ENCODE peak calls at places on chromosomes 13 and 19, in nine cellular contexts. I, U, D, R, B, Q, S, N and O are unnamed samples.

GRCh38 chr19:55383789-55384575 is at the start of gene TMEM238:
- DNase-seq in I (peak; percentile 71), U (peak; percentile 70), D (no peak), R (peak; percentile 70), B (peak; percentile 22), Q (peak; percentile 71), S (peak; percentile 86), N (peak; percentile 53), O (peak; percentile 62)

GRCh38 chr13:73195091-73195490 is 136.3 kb downstream of the KLF5 start:
- DNase-seq in I (peak; percentile 54), U (no peak), D (no peak), R (no peak), B (no peak), Q (peak; percentile 8), S (no peak), N (no peak), O (no peak)

GRCh38 chr13:73708393-73708985 is 425.7 kb downstream of the KLF12 start:
- DNase-seq in I (peak; percentile 77), U (peak; percentile 85), D (peak; percentile 70), R (peak; percentile 71), B (peak; percentile 32), Q (peak; percentile 58), S (peak; percentile 71), N (no peak), O (peak; percentile 67)

GRCh38 chr19:1279782-1280341 is 4.5 kb downstream of the FAM174C start:
- DNase-seq in I (peak; percentile 83), U (peak; percentile 88), D (peak; percentile 71), R (peak; percentile 80), B (peak; percentile 65), Q (peak; percentile 63), S (peak; percentile 82), N (peak; percentile 84), O (peak; percentile 76)

GRCh38 chr13:39616087-39616694 is 13.2 kb upstream of the LHFPL6 start:
- DNase-seq in I (peak; percentile 72), U (peak; percentile 84), D (peak; percentile 72), R (peak; percentile 68), B (peak; percentile 7), Q (peak; percentile 47), S (peak; percentile 74), N (peak; percentile 57), O (peak; percentile 60)

GRCh38 chr19:47356900-47357299 is 7.8 kb downstream of the DHX34 start:
- DNase-seq in I (peak; percentile 26), U (no peak), D (no peak), R (no peak), B (no peak), Q (no peak), S (no peak), N (no peak), O (no peak)

GRCh38 chr13:22703601-22704209 is 477.1 kb upstream of the SGCG start:
- DNase-seq in I (peak; percentile 56), U (no peak), D (no peak), R (no peak), B (no peak), Q (no peak), S (no peak), N (no peak), O (no peak)

GRCh38 chr13:21148557-21149258 is 27.6 kb downstream of the SKA3 start:
- DNase-seq in I (no peak), U (no peak), D (no peak), R (no peak), B (no peak), Q (no peak), S (no peak), N (no peak), O (no peak)

GRCh38 chr19:10961073-10961762 is 388 bp downstream of the SMARCA4 start:
- DNase-seq in I (peak; percentile 35), U (peak; percentile 30), D (no peak), R (no peak), B (no peak), Q (peak; percentile 13), S (peak; percentile 71), N (peak; percentile 82), O (peak; percentile 20)

GRCh38 chr19:3133793-3134116 is 2.1 kb upstream of the GNA15 start:
- DNase-seq in I (no peak), U (no peak), D (no peak), R (no peak), B (no peak), Q (no peak), S (no peak), N (no peak), O (no peak)

GRCh38 chr19:3137139-3137538 is 1.3 kb downstream of the GNA15 start:
- DNase-seq in I (no peak), U (peak; percentile 87), D (no peak), R (no peak), B (no peak), Q (no peak), S (no peak), N (no peak), O (no peak)

GRCh38 chr19:3138268-3138667 is 2.4 kb downstream of the GNA15 start:
- DNase-seq in I (no peak), U (no peak), D (no peak), R (no peak), B (no peak), Q (no peak), S (no peak), N (no peak), O (no peak)

GRCh38 chr19:3136684-3137055 is 837 bp downstream of the GNA15 start:
- DNase-seq in I (no peak), U (no peak), D (no peak), R (no peak), B (no peak), Q (no peak), S (no peak), N (no peak), O (no peak)

DNA sequence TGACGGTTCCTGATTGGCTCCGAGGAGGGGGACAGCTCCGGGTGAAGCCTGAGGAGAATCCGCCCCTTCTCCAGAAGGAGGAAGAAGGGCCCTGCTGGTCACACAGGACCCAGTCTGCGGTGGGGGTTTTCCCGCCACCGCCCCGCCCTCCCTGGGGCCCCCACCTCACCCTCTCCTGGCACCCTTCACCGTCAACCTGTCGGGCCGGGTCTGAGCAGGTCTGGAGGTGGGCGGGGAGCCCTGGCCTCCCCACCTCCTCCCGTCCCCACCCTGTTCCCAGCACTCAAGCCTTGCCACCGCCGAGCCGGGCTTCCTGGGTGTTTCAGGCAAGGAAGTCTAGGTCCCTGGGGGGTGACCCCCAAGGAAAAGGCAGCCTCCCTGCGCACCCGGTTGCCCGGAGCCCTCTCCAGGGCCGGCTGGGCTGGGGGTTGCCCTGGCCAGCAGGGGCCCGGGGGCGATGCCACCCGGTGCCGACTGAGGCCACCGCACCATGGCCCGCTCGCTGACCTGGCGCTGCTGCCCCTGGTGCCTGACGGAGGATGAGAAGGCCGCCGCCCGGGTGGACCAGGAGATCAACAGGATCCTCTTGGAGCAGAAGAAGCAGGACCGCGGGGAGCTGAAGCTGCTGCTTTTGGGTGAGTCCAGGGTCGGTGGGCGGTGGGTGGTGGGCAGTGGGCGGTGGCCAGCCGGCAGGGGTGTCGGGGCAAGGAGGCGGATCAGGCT is at the start of gene GNA15:
- DNase-seq in I (no peak), U (no peak), D (no peak), R (no peak), B (no peak), Q (no peak), S (no peak), N (no peak), O (no peak)
- H3K4me3 ChIP-seq in I (no peak within 1 kb of the TSS), U (no peak within 1 kb of the TSS), D (no peak within 1 kb of the TSS), R (no peak within 1 kb of the TSS), B (no peak within 1 kb of the TSS), Q (no peak within 1 kb of the TSS), S (no peak within 1 kb of the TSS), N (peak within 1 kb of the TSS; percentile 33), O (no peak within 1 kb of the TSS)

DNA sequence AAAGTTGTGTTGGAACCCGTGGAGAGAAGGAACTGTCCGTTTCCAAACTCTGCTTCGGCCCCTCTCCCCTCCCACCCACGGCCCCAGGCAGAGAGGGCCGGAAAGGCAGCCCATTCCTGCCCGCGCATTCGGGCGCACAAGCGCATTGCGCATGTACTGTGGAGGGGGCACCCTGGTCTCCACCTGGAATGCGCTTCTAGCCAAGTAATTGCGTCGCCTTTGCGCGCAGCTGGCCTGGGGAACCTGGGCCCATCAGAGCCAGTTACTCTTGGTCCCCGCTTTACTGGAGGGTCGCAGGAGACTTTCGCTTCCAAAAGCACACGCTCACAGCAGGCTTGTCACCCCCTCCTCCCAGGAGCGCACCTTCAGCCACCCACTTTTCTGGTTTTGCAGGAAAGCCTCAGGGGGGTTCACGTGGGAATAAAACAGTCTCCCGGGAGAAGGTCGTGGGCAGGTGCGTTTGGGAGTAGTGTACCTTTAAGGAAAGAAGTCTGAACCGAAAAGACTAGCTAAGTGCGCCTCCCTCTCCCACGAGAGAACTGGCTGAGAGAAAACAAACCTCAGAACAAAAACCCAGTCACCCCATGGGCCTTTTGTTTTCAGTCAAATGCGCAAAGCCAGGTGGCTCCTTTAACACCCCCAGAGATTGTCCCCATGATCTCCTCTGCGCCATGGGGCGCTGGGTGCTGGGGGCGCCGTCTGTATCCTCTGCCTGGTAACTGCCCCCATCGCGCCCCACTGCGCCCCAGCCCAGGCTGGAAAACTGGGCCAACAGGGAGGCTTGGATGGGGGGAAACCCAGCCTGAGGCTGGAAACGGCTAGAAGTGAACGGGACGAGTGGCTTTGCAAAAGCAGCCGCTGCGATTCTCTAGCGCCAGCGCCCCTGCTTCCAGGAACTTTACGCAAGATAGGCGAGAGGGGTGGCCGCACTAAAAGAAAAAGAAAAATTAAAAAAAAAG is 28.5 kb downstream of the GSX1 start:
- DNase-seq in I (no peak), U (no peak), D (no peak), R (no peak), B (no peak), Q (no peak), S (no peak), N (no peak), O (no peak)
- H3K4me3 ChIP-seq in I (no peak overlapping the region), U (no peak overlapping the region), D (no peak overlapping the region), R (no peak overlapping the region), B (no peak overlapping the region), Q (no peak overlapping the region), S (no peak overlapping the region), N (no peak overlapping the region), O (no peak overlapping the region)

DNA sequence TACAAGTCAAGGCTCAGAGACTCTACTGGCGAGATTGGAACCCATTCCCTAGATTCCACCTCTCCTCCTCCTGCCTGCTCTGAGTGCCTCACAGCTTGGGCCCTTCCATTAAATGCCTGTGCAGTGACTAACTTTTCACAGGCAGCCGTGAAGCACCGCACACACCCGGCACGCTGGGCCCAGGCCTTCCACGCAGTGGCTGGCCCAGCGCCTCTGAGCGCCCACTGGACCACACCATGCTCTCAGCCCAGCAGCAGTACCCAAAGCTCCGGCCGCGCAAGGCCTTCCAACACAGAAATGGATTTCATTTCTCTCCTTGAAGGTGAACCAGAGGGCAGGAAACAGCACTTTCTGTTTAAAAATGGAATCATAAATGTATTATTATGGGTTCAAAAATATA is 26.0 kb downstream of the RAB20 start:
- DNase-seq in I (no peak), U (no peak), D (no peak), R (no peak), B (no peak), Q (no peak), S (no peak), N (no peak), O (no peak)
- H3K4me3 ChIP-seq in I (no peak overlapping the region), U (no peak overlapping the region), D (no peak overlapping the region), R (no peak overlapping the region), B (no peak overlapping the region), Q (no peak overlapping the region), S (no peak overlapping the region), N (no peak overlapping the region), O (no peak overlapping the region)

DNA sequence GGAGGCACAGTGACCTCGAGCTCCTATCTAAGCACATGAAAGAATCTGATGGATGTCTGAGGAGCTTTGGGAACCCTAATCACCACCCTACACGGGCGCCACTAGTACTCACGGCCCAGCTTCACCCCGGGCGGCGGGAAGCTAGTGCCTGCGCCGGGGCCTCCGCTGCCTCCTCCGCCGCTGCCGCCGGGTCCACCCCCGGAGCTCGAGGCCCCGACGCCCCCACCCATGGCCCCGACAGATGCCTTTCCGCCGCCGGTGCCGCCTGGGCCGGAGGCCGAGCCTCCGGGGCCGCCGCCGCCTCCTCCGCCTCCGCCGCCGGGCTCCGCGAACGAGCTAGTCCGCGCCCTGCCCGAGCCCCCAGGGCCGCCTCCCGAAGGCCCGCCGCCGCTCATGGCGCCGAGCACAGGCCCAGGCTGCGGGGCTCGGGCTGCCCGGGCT is 311 bp downstream of the GSK3A start:
- DNase-seq in I (no peak), U (no peak), D (no peak), R (no peak), B (no peak), Q (no peak), S (peak; percentile 61), N (peak; percentile 50), O (peak; percentile 13)
- H3K4me3 ChIP-seq in I (peak overlapping the region; percentile 98), U (peak overlapping the region; percentile 58), D (peak overlapping the region; percentile 71), R (peak overlapping the region; percentile 91), B (peak overlapping the region; percentile 54), Q (peak overlapping the region; percentile 89), S (peak overlapping the region; percentile 86), N (peak overlapping the region; percentile 89), O (peak overlapping the region; percentile 67)